ENCODE peak calls at places on chromosomes 2 and 18, in nine cellular contexts. H is mucosa of descending colon; Y is stimulated activated CD4-positive, alpha-beta T cell treated with anti-CD3 and anti-CD28 coated beads, Interleukin-12 subunit alpha, Interleukin-12 subunit beta, amount 100 ng/mL, for 48 hours; E is posterior cingulate gyrus; Z is IMR-90; Q is fibroblast of pulmonary artery; N is Calu3; I is NCI-H1092; K is cardiac fibroblast. D is an unnamed sample.

GRCh38 chr2:118469103-118469502 is 378.3 kb downstream of the EN1 start:
- DNase-seq in Z (no peak), I (no peak), Y (no peak), N (no peak), E (no peak), H (no peak), Q (no peak), K (no peak), D (no peak)

GRCh38 chr2:69509750-69510140 is 72.5 kb upstream of the NFU1 start:
- DNase-seq in Z (no peak), H (no peak), N (no peak), K (no peak), I (no peak), Y (no peak), E (no peak), Q (no peak), D (no peak)

GRCh38 chr18:45324489-45325111 is 290.7 kb upstream of the SLC14A2 start:
- DNase-seq in E (no peak), N (peak), K (peak), I (peak), H (peak), Z (peak), Q (peak), Y (no peak), D (peak)

GRCh38 chr2:30771200-30771599 is 36.0 kb downstream of the CAPN13 start:
- DNase-seq in K (no peak), I (no peak), Q (no peak), H (no peak), N (no peak), Y (no peak), Z (no peak), E (no peak), D (no peak)

GRCh38 chr2:177597759-177598158 is 205.2 kb downstream of the AGPS start:
- DNase-seq in I (no peak), Z (no peak), K (peak), E (no peak), H (no peak), Y (no peak), Q (no peak), N (no peak), D (no peak)

GRCh38 chr18:43893001-43893637 is 615.8 kb upstream of the SYT4 start:
- DNase-seq in Y (no peak), Z (peak), H (no peak), Q (peak), I (no peak), N (peak), K (peak), E (no peak), D (peak)

GRCh38 chr18:25147878-25148488 is 204.0 kb downstream of the ZNF521 start:
- DNase-seq in I (no peak), Y (no peak), Q (no peak), H (no peak), E (no peak), Z (no peak), K (no peak), N (no peak), D (no peak)

GRCh38 chr2:27353762-27354596 is 2.6 kb downstream of the GTF3C2 start:
- DNase-seq in K (peak), H (no peak), E (no peak), I (no peak), Y (no peak), N (no peak), Z (peak), Q (no peak), D (peak)

GRCh38 chr2:17813742-17814458 is 2.4 kb upstream of the MSGN1 start:
- DNase-seq in Q (peak), K (peak), Z (no peak), N (no peak), E (peak), I (no peak), Y (no peak), H (no peak), D (peak)

GRCh38 chr2:134790487-134790886 is 47.9 kb upstream of the ACMSD start:
- DNase-seq in Y (no peak), H (no peak), Z (no peak), E (no peak), Q (no peak), K (no peak), N (no peak), I (no peak), D (no peak)

GRCh38 chr18:9808190-9808529 is 77.6 kb upstream of the TXNDC2 start:
- DNase-seq in Z (no peak), Q (no peak), Y (no peak), E (no peak), K (no peak), N (no peak), I (no peak), H (no peak), D (no peak)

GRCh38 chr2:223047260-223047761 is 4.7 kb upstream of the KCNE4 start:
- DNase-seq in K (peak), E (no peak), N (no peak), I (no peak), Z (peak), H (peak), Y (no peak), Q (peak), D (peak)

GRCh38 chr18:63158012-63158631 is 161.4 kb downstream of the BCL2 start:
- DNase-seq in I (no peak), K (no peak), Q (no peak), Y (no peak), H (no peak), Z (no peak), N (no peak), E (no peak), D (no peak)

GRCh38 chr2:15953891-15954680 is 13.7 kb downstream of the MYCN start:
- DNase-seq in Q (no peak), Z (no peak), H (no peak), N (no peak), I (no peak), Y (no peak), K (no peak), E (no peak), D (no peak)

GRCh38 chr18:27185025-27185763 is at the start of gene CHST9:
- DNase-seq in K (no peak), N (peak), Q (no peak), H (no peak), Z (no peak), E (peak), I (no peak), Y (no peak), D (no peak)

GRCh38 chr2:139992078-139992477 is 1211.9 kb upstream of the NXPH2 start:
- DNase-seq in Q (no peak), N (no peak), H (no peak), Z (no peak), K (no peak), I (no peak), E (no peak), Y (no peak), D (no peak)

GRCh38 chr2:230664128-230664527 is 48.5 kb upstream of the CAB39 start:
- DNase-seq in Z (peak), Y (no peak), E (peak), N (no peak), H (no peak), K (peak), Q (no peak), I (peak), D (peak)

GRCh38 chr2:36615214-36615613 is 17.2 kb upstream of the FEZ2 start:
- DNase-seq in Y (no peak), K (peak), H (no peak), E (no peak), I (no peak), Q (peak), N (peak), Z (peak), D (peak)

D was measured in astrocyte of the spinal cord.